ENCODE peak calls at places on chromosomes 13 and 19, in four cellular contexts. One of them, this sample, is unnamed.

GRCh38 chr13:101751488-101751887 is 299.0 kb downstream of the ITGBL1 start:
- DNase-seq in WTC11: no peak
- DNase-seq in AG04450: peak; percentile 32
- DNase-seq in OCI-M1: peak; percentile 89
- DNase-seq in this sample: no peak

GRCh38 chr13:34750078-34750703 is 191.9 kb upstream of the NBEA start:
- DNase-seq in WTC11: peak; percentile 66
- DNase-seq in AG04450: no peak
- DNase-seq in OCI-M1: no peak
- DNase-seq in this sample: no peak

GRCh38 chr19:49591731-49592485 is 926 bp downstream of the PRR12 start:
- DNase-seq in WTC11: peak; percentile 70
- DNase-seq in AG04450: no peak
- DNase-seq in OCI-M1: peak; percentile 79
- DNase-seq in this sample: peak; percentile 56

GRCh38 chr19:48501446-48501960 is 10.1 kb downstream of the LMTK3 start:
- DNase-seq in WTC11: peak; percentile 89
- DNase-seq in AG04450: no peak
- DNase-seq in OCI-M1: peak; percentile 97
- DNase-seq in this sample: peak; percentile 95

GRCh38 chr19:46783670-46784069 is 4.7 kb downstream of the SLC1A5 start:
- DNase-seq in WTC11: no peak
- DNase-seq in AG04450: no peak
- DNase-seq in OCI-M1: no peak
- DNase-seq in this sample: no peak

GRCh38 chr13:33978653-33979052 is 160.7 kb downstream of the RFC3 start:
- DNase-seq in WTC11: no peak
- DNase-seq in AG04450: no peak
- DNase-seq in OCI-M1: no peak
- DNase-seq in this sample: no peak

GRCh38 chr19:29076161-29076560 is 136.8 kb downstream of the UQCRFS1 start:
- DNase-seq in WTC11: no peak
- DNase-seq in AG04450: no peak
- DNase-seq in OCI-M1: no peak
- DNase-seq in this sample: no peak

GRCh38 chr13:21557995-21558394 is 46.0 kb downstream of the MICU2 start:
- DNase-seq in WTC11: peak; percentile 15
- DNase-seq in AG04450: no peak
- DNase-seq in OCI-M1: peak; percentile 63
- DNase-seq in this sample: peak; percentile 55

GRCh38 chr19:32287811-32288227 is 57.6 kb upstream of the ZNF507 start:
- DNase-seq in WTC11: peak; percentile 87
- DNase-seq in AG04450: peak; percentile 10
- DNase-seq in OCI-M1: peak; percentile 68
- DNase-seq in this sample: peak; percentile 65

GRCh38 chr19:41578886-41579285 is 2.9 kb downstream of the CEACAM21 start:
- DNase-seq in WTC11: no peak
- DNase-seq in AG04450: no peak
- DNase-seq in OCI-M1: no peak
- DNase-seq in this sample: no peak

GRCh38 chr13:24254151-24254810 is 55.1 kb upstream of the C1QTNF9 start:
- DNase-seq in WTC11: no peak
- DNase-seq in AG04450: peak; percentile 10
- DNase-seq in OCI-M1: no peak
- DNase-seq in this sample: no peak

GRCh38 chr13:80055804-80056203 is 285.1 kb downstream of the SPRY2 start:
- DNase-seq in WTC11: no peak
- DNase-seq in AG04450: no peak
- DNase-seq in OCI-M1: no peak
- DNase-seq in this sample: no peak

GRCh38 chr19:6958786-6959185 is 62.4 kb downstream of the MBD3L2B start:
- DNase-seq in WTC11: no peak
- DNase-seq in AG04450: no peak
- DNase-seq in OCI-M1: no peak
- DNase-seq in this sample: no peak

GRCh38 chr19:39223703-39224279 is 19.7 kb upstream of the SYCN start:
- DNase-seq in WTC11: peak; percentile 67
- DNase-seq in AG04450: no peak
- DNase-seq in OCI-M1: peak; percentile 27
- DNase-seq in this sample: peak; percentile 43

GRCh38 chr13:96003304-96003703 is 49.9 kb downstream of the UGGT2 start:
- DNase-seq in WTC11: no peak
- DNase-seq in AG04450: no peak
- DNase-seq in OCI-M1: peak; percentile 26
- DNase-seq in this sample: peak; percentile 1

GRCh38 chr19:32066056-32066455 is 279.4 kb upstream of the ZNF507 start:
- DNase-seq in WTC11: no peak
- DNase-seq in AG04450: no peak
- DNase-seq in OCI-M1: no peak
- DNase-seq in this sample: no peak

GRCh38 chr19:32012206-32012605 is 333.2 kb upstream of the ZNF507 start:
- DNase-seq in WTC11: no peak
- DNase-seq in AG04450: no peak
- DNase-seq in OCI-M1: no peak
- DNase-seq in this sample: no peak

GRCh38 chr19:2790557-2791271 is 5.4 kb downstream of the THOP1 start:
- DNase-seq in WTC11: no peak
- DNase-seq in AG04450: no peak
- DNase-seq in OCI-M1: no peak
- DNase-seq in this sample: no peak

GRCh38 chr13:32956595-32956933 is 59.7 kb upstream of the KL start:
- DNase-seq in WTC11: no peak
- DNase-seq in AG04450: no peak
- DNase-seq in OCI-M1: no peak
- DNase-seq in this sample: no peak

GRCh38 chr13:38535271-38535670 is 151.6 kb upstream of the FREM2 start:
- DNase-seq in WTC11: no peak
- DNase-seq in AG04450: no peak
- DNase-seq in OCI-M1: no peak
- DNase-seq in this sample: no peak

GRCh38 chr19:45667620-45668341 is at the start of gene GIPR:
- DNase-seq in WTC11: peak; percentile 72
- DNase-seq in AG04450: no peak
- DNase-seq in OCI-M1: peak; percentile 77
- DNase-seq in this sample: peak; percentile 44

GRCh38 chr13:76754414-76754813 is 131.8 kb downstream of the KCTD12 start:
- DNase-seq in WTC11: no peak
- DNase-seq in AG04450: no peak
- DNase-seq in OCI-M1: no peak
- DNase-seq in this sample: no peak

GRCh38 chr13:43981512-43982301 is 102.0 kb downstream of the LACC1 start:
- DNase-seq in WTC11: no peak
- DNase-seq in AG04450: no peak
- DNase-seq in OCI-M1: no peak
- DNase-seq in this sample: no peak

GRCh38 chr19:47225746-47226425 is 5.1 kb downstream of the BBC3 start:
- DNase-seq in WTC11: peak; percentile 84
- DNase-seq in AG04450: peak; percentile 59
- DNase-seq in OCI-M1: peak; percentile 97
- DNase-seq in this sample: peak; percentile 87

GRCh38 chr19:50198431-50199253 is 4.8 kb upstream of the MYH14 start:
- DNase-seq in WTC11: no peak
- DNase-seq in AG04450: no peak
- DNase-seq in OCI-M1: no peak
- DNase-seq in this sample: no peak

GRCh38 chr13:27137759-27138158 is 33.9 kb downstream of the USP12 start:
- DNase-seq in WTC11: no peak
- DNase-seq in AG04450: no peak
- DNase-seq in OCI-M1: peak; percentile 10
- DNase-seq in this sample: no peak

This sample was measured in KBM-7.